ENCODE peak calls at places on chromosomes 6 and 20, in nine cellular contexts. O is neural crest cell, T is D341Med, Y is pancreas, Z is NCI-H1436, H is HFFc6, X is GM23248, Q is endothelial cell, U is T-helper 17 cell. C is an unnamed sample.

GRCh38 chr6:137625100-137625661 is 131.0 kb upstream of the OLIG3 start:
- DNase-seq in O (no peak), T (no peak), Y (no peak), Z (no peak), H (no peak), X (no peak), Q (no peak), U (no peak), C (no peak)

GRCh38 chr6:33029297-33030184 is 20.1 kb upstream of the HLA-DOA start:
- DNase-seq in O (no peak), T (no peak), Y (no peak), Z (no peak), H (no peak), X (peak), Q (no peak), U (no peak), C (no peak)

GRCh38 chr6:138454976-138455706 is 44.2 kb downstream of the NHSL1 start:
- DNase-seq in O (no peak), T (no peak), Y (no peak), Z (no peak), H (no peak), X (peak), Q (no peak), U (peak), C (no peak)

GRCh38 chr20:59748555-59749292 is 144.4 kb downstream of the PHACTR3 start:
- DNase-seq in O (no peak), T (no peak), Y (no peak), Z (no peak), H (peak), X (peak), Q (no peak), U (no peak), C (no peak)

GRCh38 chr6:148146717-148147116 is 195.9 kb upstream of the SASH1 start:
- DNase-seq in O (no peak), T (no peak), Y (no peak), Z (no peak), H (no peak), X (peak), Q (no peak), U (peak), C (no peak)

GRCh38 chr6:152380351-152380767 is 256.8 kb downstream of the SYNE1 start:
- DNase-seq in O (no peak), T (no peak), Y (no peak), Z (no peak), H (peak), X (peak), Q (no peak), U (no peak), C (peak)

GRCh38 chr20:51995038-51995437 is 192.7 kb upstream of the SALL4 start:
- DNase-seq in O (no peak), T (no peak), Y (no peak), Z (no peak), H (no peak), X (no peak), Q (no peak), U (no peak), C (no peak)

GRCh38 chr20:59750209-59750840 is 146.0 kb downstream of the PHACTR3 start:
- DNase-seq in O (no peak), T (no peak), Y (no peak), Z (no peak), H (no peak), X (no peak), Q (no peak), U (no peak), C (no peak)

GRCh38 chr6:93453956-93454355 is 34.6 kb upstream of the EPHA7 start:
- DNase-seq in O (no peak), T (no peak), Y (no peak), Z (no peak), H (no peak), X (no peak), Q (no peak), U (no peak), C (no peak)

GRCh38 chr6:170211404-170212025 is 79.4 kb downstream of the DLL1 start:
- DNase-seq in O (no peak), T (no peak), Y (no peak), Z (no peak), H (no peak), X (no peak), Q (peak), U (no peak), C (no peak)

GRCh38 chr6:51618563-51618962 is 468.9 kb downstream of the PKHD1 start:
- DNase-seq in O (no peak), T (no peak), Y (no peak), Z (no peak), H (no peak), X (no peak), Q (no peak), U (no peak), C (no peak)

GRCh38 chr6:41289815-41290214 is 3.3 kb upstream of the TREM1 start:
- DNase-seq in O (no peak), T (no peak), Y (no peak), Z (no peak), H (no peak), X (no peak), Q (no peak), U (no peak), C (no peak)

GRCh38 chr6:42226251-42227143 is 8.8 kb upstream of the MRPS10 start:
- DNase-seq in O (no peak), T (no peak), Y (no peak), Z (no peak), H (peak), X (peak), Q (no peak), U (no peak), C (no peak)

GRCh38 chr20:48691523-48691922 is 136.3 kb downstream of the PREX1 start:
- DNase-seq in O (no peak), T (no peak), Y (no peak), Z (no peak), H (no peak), X (no peak), Q (no peak), U (no peak), C (no peak)

GRCh38 chr6:35058041-35058675 is 83.0 kb downstream of the TCP11 start:
- DNase-seq in O (no peak), T (no peak), Y (no peak), Z (no peak), H (no peak), X (peak), Q (no peak), U (no peak), C (peak)

GRCh38 chr20:64116016-64116415 is 8.7 kb upstream of the NPBWR2 start:
- DNase-seq in O (no peak), T (no peak), Y (no peak), Z (no peak), H (no peak), X (no peak), Q (no peak), U (no peak), C (no peak)

GRCh38 chr6:63180367-63180766 is 30.9 kb upstream of the FKBP1C start:
- DNase-seq in O (no peak), T (no peak), Y (no peak), Z (no peak), H (no peak), X (no peak), Q (no peak), U (no peak), C (no peak)

GRCh38 chr6:35391240-35391968 is 49.0 kb downstream of the PPARD start:
- DNase-seq in O (no peak), T (no peak), Y (no peak), Z (no peak), H (peak), X (peak), Q (no peak), U (no peak), C (no peak)

GRCh38 chr6:79188885-79189505 is 45.5 kb downstream of the HMGN3 start:
- DNase-seq in O (no peak), T (no peak), Y (no peak), Z (no peak), H (no peak), X (peak), Q (no peak), U (no peak), C (no peak)

GRCh38 chr6:169723200-169723909 is 945 bp downstream of the PHF10 start:
- DNase-seq in O (peak), T (peak), Y (peak), Z (peak), H (peak), X (peak), Q (peak), U (peak), C (peak)

GRCh38 chr6:159038914-159039884 is 5.6 kb downstream of the TAGAP start:
- DNase-seq in O (no peak), T (no peak), Y (no peak), Z (no peak), H (peak), X (peak), Q (no peak), U (no peak), C (no peak)

GRCh38 chr6:20709451-20709850 is 175.2 kb downstream of the CDKAL1 start:
- DNase-seq in O (no peak), T (no peak), Y (no peak), Z (peak), H (no peak), X (no peak), Q (no peak), U (no peak), C (no peak)

GRCh38 chr20:1952737-1953530 is 40.9 kb downstream of the PDYN start:
- DNase-seq in O (no peak), T (no peak), Y (no peak), Z (peak), H (no peak), X (no peak), Q (no peak), U (no peak), C (no peak)

GRCh38 chr20:49381558-49382493 is 100.6 kb downstream of the KCNB1 start:
- DNase-seq in O (no peak), T (no peak), Y (peak), Z (no peak), H (peak), X (peak), Q (no peak), U (no peak), C (no peak)

GRCh38 chr6:161631676-161632194 is 357.9 kb upstream of the AGPAT4 start:
- DNase-seq in O (no peak), T (no peak), Y (no peak), Z (no peak), H (no peak), X (peak), Q (no peak), U (no peak), C (no peak)

GRCh38 chr6:16239090-16239797 is 857 bp downstream of the GMPR start:
- DNase-seq in O (no peak), T (peak), Y (peak), Z (no peak), H (no peak), X (peak), Q (peak), U (no peak), C (peak)

GRCh38 chr6:32148722-32149576 is 2.8 kb downstream of the PRRT1 start:
- DNase-seq in O (no peak), T (no peak), Y (peak), Z (no peak), H (no peak), X (peak), Q (peak), U (peak), C (peak)

GRCh38 chr6:42781811-42782688 is at the start of gene BICRAL:
- DNase-seq in O (peak), T (peak), Y (peak), Z (peak), H (peak), X (peak), Q (peak), U (peak), C (peak)

GRCh38 chr6:154661751-154662150 is 71.5 kb upstream of the SCAF8 start:
- DNase-seq in O (no peak), T (no peak), Y (no peak), Z (no peak), H (no peak), X (no peak), Q (no peak), U (no peak), C (no peak)

GRCh38 chr6:106702451-106703110 is 73.2 kb downstream of the QRSL1 start:
- DNase-seq in O (no peak), T (no peak), Y (peak), Z (peak), H (no peak), X (no peak), Q (no peak), U (no peak), C (no peak)

GRCh38 chr6:109187399-109188114 is 92.2 kb downstream of the CEP57L1 start:
- DNase-seq in O (peak), T (peak), Y (peak), Z (peak), H (no peak), X (peak), Q (peak), U (peak), C (peak)

GRCh38 chr6:112249489-112249888 is 4.9 kb downstream of the LAMA4 start:
- DNase-seq in O (no peak), T (no peak), Y (no peak), Z (no peak), H (no peak), X (peak), Q (no peak), U (no peak), C (no peak)

GRCh38 chr20:63961664-63962425 is 5.6 kb upstream of the UCKL1 start:
- DNase-seq in O (no peak), T (no peak), Y (no peak), Z (no peak), H (no peak), X (no peak), Q (no peak), U (no peak), C (no peak)

GRCh38 chr6:42302441-42302840 is 84.8 kb upstream of the MRPS10 start:
- DNase-seq in O (no peak), T (no peak), Y (no peak), Z (no peak), H (peak), X (no peak), Q (no peak), U (no peak), C (no peak)

GRCh38 chr6:152462716-152463115 is 174.4 kb downstream of the SYNE1 start:
- DNase-seq in O (no peak), T (peak), Y (no peak), Z (no peak), H (no peak), X (no peak), Q (no peak), U (no peak), C (no peak)

GRCh38 chr6:97189767-97190166 is 93.2 kb downstream of the MMS22L start:
- DNase-seq in O (no peak), T (no peak), Y (no peak), Z (no peak), H (peak), X (peak), Q (no peak), U (no peak), C (no peak)